ENCODE peak calls at places on chromosome 7, in seven cellular contexts. X, Q, I, B, H, U and M are unnamed samples.

GRCh38 chr7:55546826-55547225 is 25.5 kb downstream of the VOPP1 start:
- DNase-seq in X (peak), Q (peak), I (peak), B (no peak), H (peak), U (peak), M (peak)

GRCh38 chr7:1377111-1377909 is 82.0 kb downstream of the MICALL2 start:
- DNase-seq in X (no peak), Q (no peak), I (no peak), B (no peak), H (no peak), U (no peak), M (no peak)

GRCh38 chr7:56105508-56105907 is 768 bp downstream of the CHCHD2 start:
- DNase-seq in X (peak), Q (no peak), I (peak), B (no peak), H (no peak), U (no peak), M (no peak)

GRCh38 chr7:66050990-66051424 is 24.6 kb upstream of the ASL start:
- DNase-seq in X (no peak), Q (no peak), I (no peak), B (no peak), H (peak), U (peak), M (peak)

GRCh38 chr7:92781117-92781720 is 55.2 kb downstream of the CDK6 start:
- DNase-seq in X (no peak), Q (no peak), I (no peak), B (no peak), H (no peak), U (no peak), M (no peak)

GRCh38 chr7:123936388-123936787 is 11.3 kb downstream of the SPAM1 start:
- DNase-seq in X (no peak), Q (no peak), I (no peak), B (no peak), H (no peak), U (no peak), M (no peak)

GRCh38 chr7:4681922-4682620 is at the start of gene FOXK1:
- DNase-seq in X (no peak), Q (peak), I (peak), B (no peak), H (peak), U (peak), M (peak)

GRCh38 chr7:130723784-130724183 is 10.2 kb downstream of the KLF14 start:
- DNase-seq in X (no peak), Q (no peak), I (no peak), B (no peak), H (no peak), U (no peak), M (no peak)

GRCh38 chr7:116271161-116271979 is 61.0 kb downstream of the TES start:
- DNase-seq in X (no peak), Q (no peak), I (no peak), B (no peak), H (no peak), U (no peak), M (no peak)

GRCh38 chr7:2001601-2002442 is 230.9 kb downstream of the MAD1L1 start:
- DNase-seq in X (no peak), Q (peak), I (no peak), B (peak), H (no peak), U (no peak), M (no peak)

GRCh38 chr7:80851896-80852476 is 66.9 kb downstream of the SEMA3C start:
- DNase-seq in X (no peak), Q (no peak), I (no peak), B (no peak), H (no peak), U (no peak), M (no peak)

GRCh38 chr7:40805361-40805760 is 670.6 kb downstream of the SUGCT start:
- DNase-seq in X (no peak), Q (no peak), I (no peak), B (no peak), H (no peak), U (no peak), M (no peak)

GRCh38 chr7:135175931-135176330 is 5.4 kb upstream of the CYREN start:
- DNase-seq in X (no peak), Q (no peak), I (no peak), B (no peak), H (no peak), U (peak), M (no peak)

GRCh38 chr7:100444311-100445278 is 8.3 kb upstream of the PPP1R35 start:
- DNase-seq in X (no peak), Q (no peak), I (peak), B (no peak), H (no peak), U (no peak), M (no peak)

GRCh38 chr7:150401861-150402631 is 22.9 kb downstream of the ZNF775 start:
- DNase-seq in X (no peak), Q (peak), I (no peak), B (peak), H (no peak), U (no peak), M (no peak)
- TF ChIP-seq POLR2AphosphoS5 in X (no peak), Q (no peak), I (no peak), B (no peak), H (no peak), U (no peak), M (no peak)

GRCh38 chr7:129438839-129439640 is 4.8 kb downstream of the STRIP2 start:
- DNase-seq in X (peak), Q (no peak), I (no peak), B (no peak), H (no peak), U (no peak), M (no peak)
- TF ChIP-seq POLR2A in X (no peak), Q (no peak), I (no peak), B (no peak), H (no peak), U (no peak), M (no peak)

GRCh38 chr7:50653116-50653854 is 88.1 kb upstream of the DDC start:
- DNase-seq in X (no peak), Q (peak), I (peak), B (peak), H (peak), U (no peak), M (no peak)
- TF ChIP-seq POLR2AphosphoS5 in X (no peak), Q (peak), I (peak), B (no peak), H (peak), U (no peak), M (no peak)

GRCh38 chr7:37920619-37921339 is at the start of gene EPDR1:
- DNase-seq in X (peak), Q (peak), I (peak), B (no peak), H (no peak), U (peak), M (peak)
- TF ChIP-seq POLR2A in X (no peak), Q (no peak), I (peak), B (no peak), H (no peak), U (no peak), M (no peak)

DNA sequence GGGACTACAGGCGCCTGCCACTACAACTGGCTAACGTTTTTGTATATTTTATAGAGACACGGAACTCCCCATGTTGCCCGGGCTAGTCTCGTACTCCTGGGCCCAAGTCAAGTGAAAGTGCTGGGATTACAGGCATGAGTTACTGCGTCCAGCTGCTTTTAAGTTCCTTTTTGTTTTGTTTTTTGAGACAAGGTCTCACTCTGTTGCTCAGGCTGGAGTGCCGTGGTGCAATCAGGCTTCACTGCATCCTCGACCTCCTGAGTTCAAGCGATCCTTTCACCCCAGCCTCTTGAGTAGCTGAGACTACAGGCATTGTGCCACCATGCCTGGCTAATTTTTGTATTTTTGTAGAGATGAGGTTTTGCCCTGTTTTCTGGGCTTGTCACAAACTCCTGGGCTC is 155.0 kb downstream of the GALNT17 start:
- DNase-seq in X (no peak), Q (no peak), I (no peak), B (no peak), H (no peak), U (no peak), M (no peak)
- TF ChIP-seq POLR2AphosphoS5 in X (no peak), Q (no peak), I (no peak), B (no peak), H (no peak), U (no peak), M (no peak)

GRCh38 chr7:156617215-156617614 is 23.4 kb upstream of the RNF32 start:
- DNase-seq in X (no peak), Q (no peak), I (peak), B (no peak), H (no peak), U (no peak), M (no peak)

GRCh38 chr7:156618791-156619367 is 21.7 kb upstream of the RNF32 start:
- DNase-seq in X (no peak), Q (no peak), I (no peak), B (no peak), H (no peak), U (no peak), M (no peak)

GRCh38 chr7:156614434-156615264 is 25.9 kb upstream of the RNF32 start:
- DNase-seq in X (no peak), Q (no peak), I (peak), B (no peak), H (peak), U (no peak), M (peak)

GRCh38 chr7:156618078-156618790 is 22.3 kb upstream of the RNF32 start:
- DNase-seq in X (no peak), Q (no peak), I (no peak), B (no peak), H (no peak), U (no peak), M (no peak)

DNA sequence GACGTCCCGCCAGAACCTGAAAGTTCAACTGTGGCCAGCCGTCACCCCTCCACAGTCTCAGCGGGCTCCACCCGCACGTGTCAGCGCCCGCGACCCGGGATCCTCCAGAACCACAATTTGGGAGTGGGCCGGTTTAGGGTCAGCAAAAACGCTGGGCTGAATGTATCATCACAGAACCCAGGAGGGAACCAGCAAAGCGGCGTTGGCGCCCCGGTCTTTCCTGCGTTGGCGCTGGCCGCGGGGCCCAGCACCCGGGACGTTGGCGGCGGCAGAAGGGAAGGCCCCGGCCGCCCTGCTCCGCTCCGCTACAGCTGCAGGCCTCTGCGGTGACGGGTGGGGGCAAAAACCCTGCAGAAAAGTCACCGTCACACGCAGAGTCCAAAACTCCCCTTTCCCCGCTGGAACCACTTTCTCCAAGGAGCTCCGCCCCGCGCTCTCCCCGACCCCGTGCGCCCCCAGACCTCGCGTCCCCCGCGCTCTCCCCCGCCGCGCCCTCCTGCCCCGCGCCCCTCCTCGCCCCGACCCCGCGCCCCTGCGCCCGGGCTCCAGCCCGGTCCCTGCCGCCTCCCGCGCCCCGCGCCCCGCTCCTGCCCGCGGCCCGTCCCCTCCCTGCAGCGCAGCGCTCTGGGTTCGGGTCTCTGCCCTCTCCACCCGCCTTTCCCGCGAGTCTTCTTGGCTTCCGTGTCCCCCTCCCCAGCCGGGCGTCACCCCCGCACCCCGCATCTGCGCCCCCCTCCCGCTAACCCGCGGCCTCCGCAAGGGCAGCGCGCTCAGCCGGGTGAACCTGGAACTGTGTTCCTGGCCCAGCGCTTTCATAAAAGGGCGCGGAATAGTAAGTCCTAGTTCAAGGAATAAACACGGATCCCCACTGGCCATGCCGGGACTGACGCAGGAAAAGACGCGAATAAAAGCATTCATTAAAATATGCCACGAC is 24.0 kb upstream of the RNF32 start:
- DNase-seq in X (no peak), Q (no peak), I (peak), B (no peak), H (no peak), U (no peak), M (no peak)
- TF ChIP-seq POLR2A in X (no peak), Q (no peak), I (no peak), B (no peak), H (no peak), U (no peak), M (no peak)

GRCh38 chr7:157372300-157373232 is 35.8 kb downstream of the DNAJB6 start:
- DNase-seq in X (no peak), Q (no peak), I (no peak), B (no peak), H (no peak), U (no peak), M (no peak)
- TF ChIP-seq POLR2AphosphoS5 in X (no peak), Q (no peak), I (no peak), B (no peak), H (no peak), U (no peak), M (no peak)